ENCODE peak calls at places on chromosomes 3 and 15, in four cellular contexts. G is naive thymus-derived CD4-positive, alpha-beta T cell; V is A673; C is right lobe of liver. Z is an unnamed sample. For H3K27me3, the result is how much of the 10 kb centered on the place peaks cover.

GRCh38 chr3:130459944-130460343 is 57.0 kb upstream of the COL6A6 start:
- DNase-seq in G (no peak), V (no peak), C (no peak), Z (no peak)

GRCh38 chr3:18046531-18046930 is 304.1 kb upstream of the TBC1D5 start:
- DNase-seq in G (no peak), V (no peak), C (no peak), Z (peak)

GRCh38 chr3:101836907-101837598 is 12.3 kb upstream of the NFKBIZ start:
- DNase-seq in G (no peak), V (peak), C (no peak), Z (no peak)

GRCh38 chr3:143832433-143832832 is 15.8 kb downstream of the SLC9A9 start:
- DNase-seq in G (no peak), V (peak), C (no peak), Z (no peak)

GRCh38 chr3:14461748-14462324 is 59.4 kb downstream of the SLC6A6 start:
- DNase-seq in G (peak), V (peak), C (peak), Z (peak)

GRCh38 chr3:168090306-168091085 is 5.2 kb downstream of the GOLIM4 start:
- DNase-seq in G (no peak), V (no peak), C (no peak), Z (no peak)

GRCh38 chr3:119288669-119289068 is 5.5 kb upstream of the ARHGAP31 start:
- DNase-seq in G (no peak), V (no peak), C (no peak), Z (no peak)

GRCh38 chr15:37921527-37922385 is 12.7 kb upstream of the TMCO5A start:
- DNase-seq in G (no peak), V (no peak), C (no peak), Z (no peak)

GRCh38 chr3:113535898-113536297 is 3.5 kb downstream of the SIDT1 start:
- DNase-seq in G (no peak), V (peak), C (no peak), Z (no peak)
- H3K27me3 ChIP-seq in G (under half), V (under half), C (under half), Z (under half)

GRCh38 chr15:99970891-99971330 is 237.7 kb upstream of the LYSMD4 start:
- DNase-seq in G (no peak), V (no peak), C (no peak), Z (no peak)

GRCh38 chr15:99976811-99977271 is 243.6 kb upstream of the LYSMD4 start:
- DNase-seq in G (no peak), V (no peak), C (no peak), Z (peak)

GRCh38 chr15:99974246-99974645 is 241.0 kb upstream of the LYSMD4 start:
- DNase-seq in G (no peak), V (no peak), C (no peak), Z (no peak)

GRCh38 chr15:99976000-99976399 is 242.8 kb upstream of the LYSMD4 start:
- DNase-seq in G (no peak), V (no peak), C (no peak), Z (no peak)

DNA sequence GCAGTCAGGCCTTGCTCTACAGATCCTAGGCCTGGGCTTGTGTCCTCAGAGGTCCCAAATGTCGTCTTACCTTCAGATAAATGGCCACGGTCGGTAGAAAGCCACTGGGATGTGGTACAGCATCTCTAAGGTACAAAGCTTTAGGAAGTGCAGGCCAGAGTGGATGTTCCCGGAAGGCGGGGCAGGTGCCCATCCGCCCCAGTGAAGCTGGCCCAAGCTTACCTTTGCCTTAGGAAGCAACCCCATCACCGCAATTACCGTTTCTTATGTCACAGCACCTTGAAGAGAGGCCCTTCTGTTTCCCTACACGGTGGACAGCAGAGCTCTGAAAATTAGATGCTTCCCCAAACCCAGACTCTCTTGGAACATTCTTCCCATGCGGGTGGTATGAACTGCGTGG is 240.1 kb upstream of the LYSMD4 start:
- DNase-seq in G (no peak), V (no peak), C (no peak), Z (no peak)
- H3K27me3 ChIP-seq in G (under half), V (under half), C (under half), Z (under half)

DNA sequence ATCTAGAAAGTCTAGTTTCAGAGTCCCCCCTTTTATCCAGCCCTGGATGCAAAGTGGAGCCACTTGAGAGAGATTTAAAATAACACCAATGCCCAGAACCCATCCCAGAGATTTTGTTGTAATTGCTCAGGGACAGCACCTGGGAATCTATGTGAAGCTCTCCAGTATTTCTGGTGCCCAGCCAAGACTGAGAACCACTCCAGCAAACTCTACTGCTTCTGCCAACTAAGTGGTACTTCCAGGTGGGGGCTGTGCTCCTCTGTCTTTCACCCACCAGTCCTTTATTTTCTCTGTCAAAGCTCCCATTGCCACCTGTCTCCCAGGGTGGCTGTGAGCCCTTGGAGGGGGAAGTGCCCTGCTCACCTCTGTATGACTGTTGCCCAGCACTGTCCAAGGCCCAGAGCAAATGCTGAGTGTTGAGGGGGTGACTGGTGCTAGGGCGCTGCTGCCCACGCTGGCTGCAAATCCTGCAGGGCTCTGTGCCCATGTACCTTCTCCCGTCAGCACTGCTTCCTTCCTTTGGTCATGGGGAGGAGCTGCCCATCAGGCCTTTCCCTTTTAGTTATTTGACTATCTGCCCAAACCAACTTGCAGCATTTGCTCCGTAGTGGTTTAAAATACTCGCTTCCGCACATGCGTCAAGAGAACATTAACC is 9.4 kb downstream of the CLSTN2 start:
- DNase-seq in G (no peak), V (no peak), C (no peak), Z (no peak)
- H3K27me3 ChIP-seq in G (under half), V (under half), C (under half), Z (under half)

DNA sequence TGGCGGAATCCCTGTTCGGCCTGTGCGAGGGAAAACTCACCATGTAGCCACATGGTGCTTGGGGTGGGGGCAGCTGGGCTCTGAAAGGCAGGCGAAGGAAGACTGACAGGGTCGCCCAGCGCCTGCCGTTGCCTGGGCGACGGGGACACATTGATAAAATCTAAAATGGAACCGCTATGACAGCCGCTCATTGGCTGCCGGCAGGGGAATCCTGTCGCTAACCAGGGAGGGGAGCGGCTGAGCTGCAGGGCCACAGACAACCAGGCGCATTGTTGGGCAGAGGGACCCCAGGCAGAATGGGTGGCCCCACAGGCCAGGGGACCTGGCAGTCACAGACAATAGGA is 30.3 kb downstream of the IQSEC1 start:
- DNase-seq in G (no peak), V (no peak), C (no peak), Z (no peak)
- H3K27me3 ChIP-seq in G (under half), V (under half), C (under half), Z (under half)

DNA sequence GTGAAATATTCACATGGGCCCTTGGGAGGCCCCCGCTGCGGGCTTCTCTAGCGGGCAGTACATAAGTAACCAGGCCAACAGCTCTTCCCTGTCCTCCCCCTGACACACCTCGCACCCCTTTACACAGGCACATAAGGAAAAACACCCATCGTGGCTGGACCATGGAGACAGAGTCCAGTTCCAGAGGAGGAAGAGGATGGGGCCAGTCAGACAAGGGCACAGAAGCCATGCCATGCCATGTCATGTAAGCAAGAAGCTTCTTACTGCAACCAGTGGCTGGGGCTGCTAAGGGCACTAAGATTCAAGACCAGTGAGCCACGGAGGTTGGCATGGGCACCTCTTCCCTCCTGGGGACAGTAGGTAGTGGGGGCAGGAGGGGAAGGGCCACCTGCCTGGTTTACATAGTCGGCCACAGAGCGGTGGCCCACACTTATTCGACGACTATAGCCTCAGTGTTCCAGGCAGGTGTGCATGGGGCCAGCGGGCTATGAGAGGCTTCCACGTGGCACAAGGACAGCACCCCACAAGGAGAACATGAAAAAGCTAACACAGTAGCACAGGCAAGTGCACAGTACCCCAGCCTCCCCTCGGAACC is 5.7 kb upstream of the CYP11A1 start:
- DNase-seq in G (no peak), V (no peak), C (peak), Z (no peak)
- H3K27me3 ChIP-seq in G (under half), V (under half), C (under half), Z (under half)

GRCh38 chr15:40095381-40096093 is 13.1 kb downstream of the BMF start:
- DNase-seq in G (no peak), V (no peak), C (no peak), Z (no peak)

GRCh38 chr15:40093224-40093842 is 15.3 kb downstream of the BMF start:
- DNase-seq in G (no peak), V (no peak), C (peak), Z (no peak)

GRCh38 chr15:40096094-40096876 is 12.4 kb downstream of the BMF start:
- DNase-seq in G (no peak), V (no peak), C (no peak), Z (no peak)

GRCh38 chr15:40092416-40093223 is 16.1 kb downstream of the BMF start:
- DNase-seq in G (no peak), V (peak), C (peak), Z (no peak)

DNA sequence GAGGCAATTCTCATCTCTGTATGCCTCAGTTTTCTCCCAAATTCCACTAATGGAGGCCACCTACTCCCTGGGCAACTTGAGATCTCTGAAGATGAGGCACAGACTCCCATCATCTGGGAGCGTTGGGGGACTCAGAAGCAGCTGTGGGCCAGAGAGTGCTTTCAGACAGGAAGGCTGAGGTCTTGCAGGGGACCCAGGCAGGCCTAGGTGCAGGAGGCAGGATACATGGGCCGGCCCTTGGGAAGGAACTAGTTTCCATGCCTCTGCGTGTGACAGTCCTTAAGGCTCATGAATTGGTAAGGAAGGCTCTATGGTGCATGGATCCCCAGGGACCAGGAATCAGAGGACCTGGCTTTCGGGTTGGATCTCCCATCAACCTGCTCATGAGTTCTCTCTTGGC is 14.5 kb downstream of the BMF start:
- DNase-seq in G (no peak), V (no peak), C (no peak), Z (no peak)
- H3K27me3 ChIP-seq in G (under half), V (under half), C (under half), Z (under half)

GRCh38 chr3:127428344-127429001 is 140.6 kb upstream of the PRR20G start:
- DNase-seq in G (no peak), V (peak), C (no peak), Z (no peak)
- H3K27me3 ChIP-seq in G (under half), V (half or more), C (under half), Z (under half)

GRCh38 chr3:184561329-184562145 is at the start of gene EPHB3:
- DNase-seq in G (peak), V (peak), C (peak), Z (peak)

GRCh38 chr3:184562875-184563568 is 1.4 kb downstream of the EPHB3 start:
- DNase-seq in G (no peak), V (no peak), C (no peak), Z (no peak)

GRCh38 chr3:184560992-184561328 is 625 bp upstream of the EPHB3 start:
- DNase-seq in G (no peak), V (no peak), C (no peak), Z (no peak)

GRCh38 chr3:184563569-184563925 is 2.0 kb downstream of the EPHB3 start:
- DNase-seq in G (no peak), V (no peak), C (no peak), Z (no peak)

DNA sequence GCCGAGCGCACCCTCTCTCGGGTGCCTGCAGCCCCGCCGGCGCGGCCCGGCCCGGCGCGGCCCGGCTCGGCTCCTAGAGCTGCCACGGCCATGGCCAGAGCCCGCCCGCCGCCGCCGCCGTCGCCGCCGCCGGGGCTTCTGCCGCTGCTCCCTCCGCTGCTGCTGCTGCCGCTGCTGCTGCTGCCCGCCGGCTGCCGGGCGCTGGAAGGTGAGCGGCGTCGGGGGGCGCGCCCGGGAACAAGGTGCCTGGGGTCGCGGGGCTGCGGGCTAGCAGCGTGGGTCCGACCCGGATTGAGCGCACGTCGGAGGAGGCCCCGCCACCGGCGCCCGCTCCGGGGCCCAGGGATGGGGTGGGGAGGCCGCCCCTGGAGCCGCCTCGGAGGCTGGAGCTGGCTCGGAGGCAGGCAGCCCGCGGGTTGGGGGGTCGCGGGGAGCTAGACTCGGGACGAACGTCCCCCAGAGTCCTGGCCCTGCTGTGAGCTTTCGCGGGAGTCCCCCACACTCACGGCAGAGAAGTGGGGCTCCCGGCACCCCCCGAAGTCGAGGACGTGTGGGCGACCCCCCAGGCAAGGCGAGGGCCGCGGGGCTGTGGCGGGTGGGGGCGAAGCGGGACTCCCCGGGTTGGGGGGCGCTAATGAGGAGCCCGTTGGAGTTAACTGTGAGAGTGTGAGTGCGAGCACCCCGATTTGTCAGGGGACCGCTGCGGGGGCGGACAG is 719 bp downstream of the EPHB3 start:
- DNase-seq in G (no peak), V (no peak), C (no peak), Z (no peak)
- H3K27me3 ChIP-seq in G (under half), V (under half), C (under half), Z (under half)

GRCh38 chr3:24834442-24834841 is 339.8 kb upstream of the THRB start:
- DNase-seq in G (no peak), V (no peak), C (no peak), Z (no peak)

GRCh38 chr3:24832878-24833277 is 338.2 kb upstream of the THRB start:
- DNase-seq in G (no peak), V (no peak), C (no peak), Z (no peak)

GRCh38 chr3:24830230-24831152 is 335.8 kb upstream of the THRB start:
- DNase-seq in G (no peak), V (no peak), C (peak), Z (no peak)

GRCh38 chr3:24829011-24829581 is 334.4 kb upstream of the THRB start:
- DNase-seq in G (no peak), V (peak), C (peak), Z (no peak)

DNA sequence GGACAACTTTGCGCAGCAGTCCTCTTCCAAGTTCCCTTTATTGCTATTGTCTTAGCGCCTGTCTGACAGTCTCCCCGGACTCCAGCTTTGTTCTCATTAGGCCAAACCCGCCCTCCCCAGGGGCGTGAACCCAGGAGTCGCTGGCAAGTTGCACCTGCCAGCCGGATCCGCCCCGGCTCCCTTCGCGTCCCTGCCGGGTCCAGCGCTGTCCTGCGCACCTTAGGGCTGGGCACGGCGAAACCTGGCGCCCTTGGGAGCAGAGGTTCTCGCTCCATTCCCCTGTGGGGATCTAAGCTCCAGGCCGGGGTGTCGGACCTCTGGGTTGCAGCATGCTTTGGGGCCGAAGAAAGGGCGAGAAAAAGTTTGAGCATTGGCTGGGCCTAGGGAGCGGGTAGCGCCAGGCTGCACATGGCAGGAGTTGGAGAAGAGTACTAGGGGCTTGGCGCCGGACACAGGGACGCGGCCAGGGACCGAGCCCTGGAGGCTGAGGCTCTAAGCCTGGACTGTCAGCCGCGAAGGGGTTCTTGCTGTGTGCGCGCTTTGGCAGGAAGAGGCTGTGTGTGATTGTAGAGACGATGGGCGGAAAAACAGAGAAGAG is 335.1 kb upstream of the THRB start:
- DNase-seq in G (no peak), V (no peak), C (no peak), Z (no peak)
- H3K27me3 ChIP-seq in G (under half), V (half or more), C (under half), Z (under half)